ENCODE peak calls at places on chromosomes 11 and 22, in eight cellular contexts. S, A, L, H, X, Q, D and R are unnamed samples.

GRCh38 chr11:122103366-122103765 is 12.6 kb downstream of the BLID start:
- DNase-seq in S (no peak), A (no peak), L (no peak), H (no peak), X (no peak), Q (no peak), D (no peak), R (no peak)

GRCh38 chr11:28836285-28837081 is 728.3 kb downstream of the METTL15 start:
- DNase-seq in S (no peak), A (no peak), L (no peak), H (no peak), X (no peak), Q (no peak), D (no peak), R (no peak)

GRCh38 chr11:102799656-102800339 is 1.8 kb upstream of the MMP1 start:
- DNase-seq in S (no peak), A (no peak), L (no peak), H (no peak), X (no peak), Q (no peak), D (no peak), R (no peak)

GRCh38 chr11:69530278-69531070 is 49.0 kb downstream of the LINC01488 start:
- DNase-seq in S (peak; percentile 80), A (no peak), L (no peak), H (no peak), X (no peak), Q (no peak), D (no peak), R (no peak)

GRCh38 chr11:77287615-77288273 is 13.7 kb downstream of the GDPD4 start:
- DNase-seq in S (no peak), A (no peak), L (no peak), H (no peak), X (no peak), Q (no peak), D (no peak), R (no peak)

GRCh38 chr11:34624069-34624468 is 3.2 kb downstream of the EHF start:
- DNase-seq in S (no peak), A (no peak), L (no peak), H (peak; percentile 20), X (no peak), Q (no peak), D (no peak), R (no peak)

GRCh38 chr22:37493979-37494378 is 7.8 kb upstream of the MFNG start:
- DNase-seq in S (no peak), A (no peak), L (no peak), H (no peak), X (no peak), Q (no peak), D (no peak), R (no peak)

GRCh38 chr22:50705851-50706351 is 32.1 kb upstream of the ACR start:
- DNase-seq in S (peak; percentile 73), A (no peak), L (no peak), H (no peak), X (no peak), Q (no peak), D (no peak), R (no peak)

GRCh38 chr11:2098691-2099522 is 40.3 kb downstream of the IGF2 start:
- DNase-seq in S (peak; percentile 68), A (no peak), L (no peak), H (no peak), X (no peak), Q (no peak), D (no peak), R (no peak)

GRCh38 chr11:134343646-134344045 is 11.9 kb downstream of the GLB1L2 start:
- DNase-seq in S (no peak), A (no peak), L (no peak), H (no peak), X (no peak), Q (no peak), D (no peak), R (peak; percentile 12)

GRCh38 chr11:81497202-81497804 is 1236.4 kb downstream of the FAM181B start:
- DNase-seq in S (no peak), A (no peak), L (no peak), H (no peak), X (no peak), Q (peak; percentile 15), D (no peak), R (peak; percentile 33)

GRCh38 chr22:25710501-25710900 is 31.5 kb upstream of the MYO18B start:
- DNase-seq in S (no peak), A (no peak), L (no peak), H (no peak), X (no peak), Q (no peak), D (no peak), R (no peak)

GRCh38 chr11:68010058-68011041 is at the start of gene ALDH3B1:
- DNase-seq in S (peak; percentile 98), A (no peak), L (peak; percentile 68), H (no peak), X (no peak), Q (no peak), D (peak; percentile 94), R (no peak)

GRCh38 chr11:42407379-42407778 is 904.4 kb upstream of the API5 start:
- DNase-seq in S (no peak), A (no peak), L (peak; percentile 71), H (no peak), X (no peak), Q (no peak), D (no peak), R (no peak)

GRCh38 chr22:31730344-31730711 is 19.6 kb downstream of the PRR14L start:
- DNase-seq in S (peak; percentile 26), A (no peak), L (no peak), H (no peak), X (no peak), Q (no peak), D (no peak), R (no peak)

GRCh38 chr11:47858169-47858543 is 10.0 kb upstream of the NUP160 start:
- DNase-seq in S (no peak), A (no peak), L (no peak), H (no peak), X (no peak), Q (no peak), D (no peak), R (no peak)

GRCh38 chr11:29751618-29752017 is 265.2 kb downstream of the KCNA4 start:
- DNase-seq in S (no peak), A (no peak), L (no peak), H (no peak), X (no peak), Q (no peak), D (no peak), R (no peak)

GRCh38 chr11:125123947-125124633 is 12.7 kb upstream of the TMEM218 start:
- DNase-seq in S (peak; percentile 86), A (no peak), L (no peak), H (peak; percentile 36), X (peak; percentile 10), Q (peak; percentile 58), D (peak; percentile 52), R (peak; percentile 53)

GRCh38 chr11:1407668-1408067 is 17.9 kb downstream of the BRSK2 start:
- DNase-seq in S (no peak), A (no peak), L (no peak), H (no peak), X (no peak), Q (no peak), D (no peak), R (no peak)

GRCh38 chr11:43868852-43869567 is 11.6 kb upstream of the ALKBH3 start:
- DNase-seq in S (no peak), A (no peak), L (no peak), H (peak; percentile 21), X (peak; percentile 8), Q (no peak), D (no peak), R (peak; percentile 75)

GRCh38 chr11:6357222-6357621 is 33.1 kb upstream of the SMPD1 start:
- DNase-seq in S (peak; percentile 93), A (no peak), L (peak; percentile 33), H (no peak), X (no peak), Q (no peak), D (peak; percentile 69), R (no peak)

GRCh38 chr11:22065472-22065871 is 127.4 kb upstream of the ANO5 start:
- DNase-seq in S (no peak), A (no peak), L (no peak), H (no peak), X (no peak), Q (no peak), D (no peak), R (no peak)

GRCh38 chr11:2775626-2776350 is 76.0 kb upstream of the KCNQ1OT1 start:
- DNase-seq in S (peak; percentile 76), A (no peak), L (no peak), H (peak; percentile 8), X (no peak), Q (no peak), D (no peak), R (peak; percentile 12)

GRCh38 chr11:105910095-105910715 is 111.8 kb downstream of the MSANTD4 start:
- DNase-seq in S (no peak), A (no peak), L (no peak), H (no peak), X (no peak), Q (no peak), D (no peak), R (no peak)